ENCODE peak calls at places on chromosomes 3 and 15, in four cellular contexts. K is K562, H is HepG2, F is endothelial cell of umbilical vein. Z is an unnamed sample.

GRCh38 chr3:189941679-189942078 is 179.0 kb downstream of the P3H2 start:
- DNase-seq in K (no peak), H (peak), F (peak), Z (no peak)

GRCh38 chr15:91874992-91875651 is 21.6 kb downstream of the SLCO3A1 start:
- DNase-seq in K (no peak), H (no peak), F (no peak), Z (no peak)

GRCh38 chr15:34038023-34038403 is 991 bp downstream of the AVEN start:
- DNase-seq in K (no peak), H (no peak), F (peak), Z (no peak)

GRCh38 chr15:50051811-50052419 is 67.1 kb downstream of the ATP8B4 start:
- DNase-seq in K (peak), H (peak), F (peak), Z (no peak)

GRCh38 chr3:157393076-157393475 is 43.6 kb upstream of the PTX3 start:
- DNase-seq in K (no peak), H (no peak), F (no peak), Z (no peak)

GRCh38 chr3:62035664-62036063 is 337.7 kb downstream of the FEZF2 start:
- DNase-seq in K (no peak), H (no peak), F (no peak), Z (no peak)

GRCh38 chr15:27045796-27046195 is 74.8 kb downstream of the GABRG3 start:
- DNase-seq in K (no peak), H (no peak), F (no peak), Z (no peak)

GRCh38 chr3:27680517-27681246 is 41.4 kb downstream of the EOMES start:
- DNase-seq in K (no peak), H (peak), F (no peak), Z (no peak)

GRCh38 chr15:57224664-57225063 is 151.6 kb upstream of the CGNL1 start:
- DNase-seq in K (no peak), H (no peak), F (no peak), Z (no peak)

GRCh38 chr3:65473746-65474145 is 565.0 kb downstream of the MAGI1 start:
- DNase-seq in K (no peak), H (no peak), F (no peak), Z (no peak)

GRCh38 chr3:56787784-56788256 is 13.9 kb downstream of the ARHGEF3 start:
- DNase-seq in K (no peak), H (no peak), F (no peak), Z (no peak)

GRCh38 chr15:41919954-41920538 is 26.2 kb upstream of the SPTBN5 start:
- DNase-seq in K (no peak), H (no peak), F (peak), Z (no peak)

GRCh38 chr3:43676440-43676839 is 14.3 kb upstream of the ABHD5 start:
- DNase-seq in K (no peak), H (no peak), F (no peak), Z (no peak)

DNA sequence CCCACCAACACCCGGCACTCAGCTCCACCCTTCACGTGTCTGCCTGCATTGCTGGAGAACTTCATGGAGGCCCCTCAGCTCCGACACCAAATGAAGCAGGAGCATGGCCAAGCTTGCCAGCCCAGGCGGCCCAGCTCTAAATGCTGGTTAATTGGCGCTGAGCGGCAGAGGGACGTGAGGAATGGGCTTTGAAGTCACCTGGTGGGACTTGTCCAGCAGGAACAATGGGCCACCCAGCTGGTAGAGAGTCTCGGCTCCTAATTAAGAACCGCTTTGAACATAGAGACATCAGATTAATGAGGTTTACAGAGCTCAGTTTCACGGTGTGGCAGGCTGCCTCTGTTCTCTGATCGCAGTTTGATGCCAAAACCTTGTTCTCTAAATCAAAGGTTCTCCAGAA is 77.5 kb upstream of the LINGO1 start:
- DNase-seq in K (no peak), H (no peak), F (no peak), Z (no peak)
- TF ChIP-seq EZH2 in K (no peak), H (no peak), F (no peak), Z (no peak)

DNA sequence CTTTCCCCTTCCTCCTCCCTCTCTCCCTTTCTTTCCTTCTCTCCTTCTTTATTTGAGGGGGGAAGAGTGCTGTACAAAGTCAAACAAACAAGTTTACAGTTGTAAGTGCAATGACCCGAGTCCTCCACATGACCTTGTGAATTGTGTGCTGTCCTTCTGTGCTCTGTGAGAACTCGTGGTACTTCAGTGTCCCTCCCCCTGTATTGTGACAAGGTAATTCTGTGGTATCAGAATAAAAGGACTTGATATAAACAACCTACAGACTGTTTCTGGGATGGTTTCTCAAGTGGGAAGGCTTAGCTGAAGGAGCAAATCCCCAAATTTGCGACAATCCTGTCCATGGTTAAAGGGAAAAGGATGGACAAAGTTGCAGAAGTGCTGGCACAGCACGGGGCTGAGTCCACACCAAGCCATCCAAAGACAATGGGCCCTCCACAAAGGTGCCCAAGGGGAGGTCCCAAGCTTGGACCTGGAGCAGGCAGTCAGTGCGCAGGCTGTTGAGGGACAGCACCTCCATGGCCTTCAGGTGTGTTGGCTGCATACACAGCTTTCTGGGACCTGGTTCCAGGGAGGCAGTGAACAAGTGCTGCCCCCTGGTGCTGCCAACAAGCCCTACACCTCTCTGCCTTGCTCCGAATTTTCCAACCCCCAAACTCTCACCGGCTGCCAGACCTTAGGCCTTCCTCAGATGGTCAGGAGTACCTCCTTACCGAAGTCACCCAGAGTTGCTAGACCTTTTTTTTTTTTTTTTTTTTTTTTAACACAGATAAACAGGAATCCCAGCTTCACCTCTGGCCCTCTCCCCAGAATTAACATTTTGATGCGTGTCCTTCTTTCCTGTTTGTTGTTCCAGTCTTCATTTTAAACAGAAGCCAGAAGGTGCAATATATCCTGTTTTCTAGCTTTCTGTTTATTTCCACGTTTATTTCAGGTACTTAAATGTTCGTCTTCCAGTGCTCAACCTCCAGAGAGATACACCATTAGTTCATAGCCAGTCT is 2.6 kb upstream of the APEH start:
- DNase-seq in K (peak), H (peak), F (peak), Z (peak)
- TF ChIP-seq MYC in K (no peak), H (no peak), F (no peak), Z (no peak)

GRCh38 chr15:40468850-40469249 is 1.9 kb upstream of the CHST14 start:
- DNase-seq in K (no peak), H (no peak), F (no peak), Z (no peak)

GRCh38 chr15:40471778-40472130 is 970 bp downstream of the CHST14 start:
- DNase-seq in K (no peak), H (peak), F (no peak), Z (no peak)

GRCh38 chr15:40470423-40471104 is at the start of gene CHST14:
- DNase-seq in K (peak), H (peak), F (peak), Z (no peak)

GRCh38 chr15:40471105-40471777 is 457 bp downstream of the CHST14 start:
- DNase-seq in K (no peak), H (no peak), F (peak), Z (no peak)

GRCh38 chr15:40469776-40470390 is 901 bp upstream of the CHST14 start:
- DNase-seq in K (no peak), H (no peak), F (no peak), Z (no peak)
- H3K27ac ChIP-seq in K (peak), H (peak), F (no peak), Z (no peak)

DNA sequence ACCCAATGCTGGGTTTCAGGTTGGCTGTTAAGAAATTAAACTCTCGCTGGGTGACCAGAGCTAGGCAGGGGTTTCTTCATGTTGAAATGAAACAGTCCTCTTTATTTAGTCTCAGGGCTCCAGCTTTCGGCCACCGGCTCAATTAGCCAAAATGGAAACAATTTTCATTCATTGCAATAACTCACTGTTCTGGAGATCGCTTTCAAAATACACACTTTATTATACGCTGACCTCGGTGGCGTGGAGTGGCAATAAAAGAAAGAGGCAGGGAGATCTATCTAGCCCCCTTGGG is 3.8 kb upstream of the MECOM start:
- DNase-seq in K (no peak), H (no peak), F (peak), Z (no peak)
- TF ChIP-seq EZH2 in K (no peak), H (no peak), F (no peak), Z (no peak)

DNA sequence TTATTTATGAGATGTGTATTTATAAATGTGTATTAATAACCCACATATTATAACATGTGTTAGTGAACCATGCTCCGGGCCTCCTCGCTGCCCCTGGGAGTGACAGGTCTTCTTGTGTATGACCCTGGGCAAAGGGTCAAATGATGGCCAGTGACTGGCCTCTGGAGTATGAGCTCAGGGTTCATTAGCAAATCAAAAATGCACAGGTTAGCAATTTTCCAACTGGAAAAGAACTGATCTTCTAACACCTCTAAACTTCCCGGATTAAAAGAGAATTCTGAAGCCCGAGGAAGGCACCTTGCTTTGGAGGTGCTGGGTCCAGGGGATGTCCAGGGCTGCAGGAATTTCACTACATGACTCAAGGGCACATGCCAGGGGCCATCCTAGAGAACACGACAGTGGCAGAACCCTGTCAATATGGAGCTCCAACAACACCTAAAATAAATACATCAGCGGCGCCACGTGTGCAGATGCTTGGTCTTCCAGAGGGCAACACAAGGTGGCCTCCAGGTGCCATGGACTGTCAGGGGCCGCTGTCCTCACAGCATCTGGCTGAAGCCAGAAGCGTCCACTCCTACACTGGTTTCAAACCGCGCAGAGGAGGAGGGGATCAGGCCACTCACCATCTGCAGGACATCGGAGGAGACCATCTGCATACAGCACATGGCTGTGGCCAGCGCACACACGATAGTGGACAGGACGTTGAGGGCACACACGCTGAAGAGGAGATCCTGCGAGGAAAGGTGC is 118.3 kb downstream of the NSMCE3 start:
- DNase-seq in K (no peak), H (no peak), F (no peak), Z (no peak)
- TF ChIP-seq MYC in K (no peak), H (no peak), F (no peak), Z (no peak)